ENCODE peak calls at places on chromosomes 12 and 14, in five cellular contexts. P is thyroid gland, B is ovary, D is MM.1S, N is heart right ventricle. A is an unnamed sample. For H3K4me1 and H3K9me3, the result is how much of the 10 kb centered on the place peaks cover.

GRCh38 chr12:10140001-10140400 is 10.0 kb upstream of the CLEC7A start:
- DNase-seq in P (no peak), B (peak), D (peak), N (no peak), A (no peak)

GRCh38 chr14:31080060-31080459 is 53.9 kb upstream of the STRN3 start:
- DNase-seq in P (no peak), B (no peak), D (no peak), N (no peak), A (no peak)

GRCh38 chr12:121990692-121991603 is 30.7 kb upstream of the BCL7A start:
- DNase-seq in P (no peak), B (no peak), D (no peak), N (no peak), A (no peak)

GRCh38 chr14:77004711-77005460 is 23.6 kb downstream of the IRF2BPL start:
- DNase-seq in P (no peak), B (no peak), D (no peak), N (no peak), A (no peak)

GRCh38 chr14:68921049-68921448 is 58.1 kb downstream of the ACTN1 start:
- DNase-seq in P (no peak), B (no peak), D (no peak), N (no peak), A (no peak)

GRCh38 chr14:75654127-75654732 is 6.4 kb downstream of the ERG28 start:
- DNase-seq in P (peak), B (peak), D (peak), N (peak), A (peak)

GRCh38 chr12:8698132-8698829 is 490 bp downstream of the RIMKLB start:
- DNase-seq in P (peak), B (peak), D (no peak), N (peak), A (peak)

GRCh38 chr12:116266631-116267349 is 10.7 kb downstream of the MED13L start:
- DNase-seq in P (no peak), B (no peak), D (no peak), N (no peak), A (no peak)

GRCh38 chr14:37709419-37710195 is 114.2 kb downstream of the TTC6 start:
- DNase-seq in P (no peak), B (no peak), D (no peak), N (no peak), A (no peak)

GRCh38 chr14:68823434-68824206 is 30.8 kb upstream of the ZFP36L1 start:
- DNase-seq in P (no peak), B (no peak), D (no peak), N (no peak), A (no peak)

GRCh38 chr14:99067141-99067920 is 204.7 kb downstream of the BCL11B start:
- DNase-seq in P (no peak), B (no peak), D (no peak), N (no peak), A (no peak)

GRCh38 chr14:36383674-36384421 is 63.4 kb upstream of the MBIP start:
- DNase-seq in P (peak), B (no peak), D (no peak), N (peak), A (no peak)

GRCh38 chr14:23727566-23728335 is 91.6 kb downstream of the DHRS2 start:
- DNase-seq in P (peak), B (no peak), D (peak), N (no peak), A (no peak)

GRCh38 chr14:94455928-94456327 is 3.3 kb upstream of the SERPINA11 start:
- DNase-seq in P (no peak), B (no peak), D (no peak), N (no peak), A (no peak)

GRCh38 chr12:26120561-26121274 is 4.1 kb downstream of the BHLHE41 start:
- DNase-seq in P (no peak), B (no peak), D (no peak), N (no peak), A (no peak)

GRCh38 chr12:26116829-26117228 is 8.0 kb downstream of the BHLHE41 start:
- DNase-seq in P (no peak), B (no peak), D (peak), N (no peak), A (no peak)

GRCh38 chr12:26119391-26119981 is 5.4 kb downstream of the BHLHE41 start:
- DNase-seq in P (no peak), B (no peak), D (peak), N (no peak), A (peak)

GRCh38 chr12:26117321-26117720 is 7.5 kb downstream of the BHLHE41 start:
- DNase-seq in P (no peak), B (no peak), D (peak), N (no peak), A (no peak)

DNA sequence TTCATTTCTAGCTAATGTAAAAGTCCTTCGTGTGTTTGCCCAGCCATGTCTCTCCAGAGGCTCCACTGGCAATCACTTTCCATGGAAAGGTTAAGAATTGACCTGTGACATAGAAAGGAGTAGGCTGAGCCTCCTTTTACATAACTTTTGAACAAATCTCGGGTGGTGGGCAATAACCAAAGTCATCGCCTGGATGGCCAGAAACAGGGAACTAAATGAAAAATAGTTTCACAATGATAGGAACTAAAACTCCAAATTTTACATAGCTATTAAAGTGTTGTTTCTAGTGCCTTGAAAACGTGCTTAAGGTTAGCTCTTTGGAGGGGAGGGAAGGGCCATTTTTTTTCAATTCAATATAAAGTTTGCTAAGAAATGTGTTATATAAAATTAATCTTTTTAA is 6.5 kb downstream of the BHLHE41 start:
- DNase-seq in P (no peak), B (no peak), D (peak), N (no peak), A (no peak)
- H3K4me1 ChIP-seq in P (under half), B (under half), D (under half), N (half or more), A (under half)

GRCh38 chr14:67137744-67138371 is 51.4 kb upstream of the GARIN2 start:
- DNase-seq in P (no peak), B (no peak), D (peak), N (no peak), A (no peak)
- TF ChIP-seq CTCF in P (peak), B (no peak), D (peak), N (peak), A (peak)

DNA sequence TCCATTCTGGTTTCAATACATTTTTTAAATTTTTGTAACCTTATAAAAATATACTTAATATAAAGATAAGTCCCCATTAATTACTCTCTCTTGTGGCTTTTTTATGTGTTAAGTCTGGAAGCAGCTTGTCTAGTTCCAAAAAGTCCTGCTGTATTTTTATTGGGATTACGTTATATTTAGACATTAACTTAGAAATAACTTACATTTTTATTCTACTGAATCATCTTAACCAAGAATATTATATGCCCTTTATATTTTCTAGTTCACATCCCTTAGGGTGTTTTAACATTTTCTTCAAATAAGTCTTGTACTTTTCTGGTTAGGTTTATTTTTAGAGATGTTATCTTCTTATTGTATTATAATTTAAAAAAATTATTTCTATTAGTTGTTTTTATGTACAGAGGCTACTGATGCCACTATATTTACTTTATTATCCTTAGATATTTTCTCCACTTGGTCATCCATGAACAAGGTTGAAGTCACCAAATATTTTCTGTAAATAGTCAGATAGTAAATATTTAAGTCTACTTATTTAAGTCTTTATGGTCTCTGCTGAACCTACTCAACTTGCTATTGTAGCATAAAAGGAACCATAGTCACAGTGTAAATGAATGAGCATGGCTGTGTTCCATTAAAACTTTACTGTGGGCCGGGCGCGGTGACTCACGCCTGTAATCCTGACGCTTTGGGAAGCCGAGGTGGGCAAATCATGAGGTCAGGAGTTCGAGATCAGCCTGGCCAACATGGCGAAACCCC is 132.4 kb upstream of the NEDD1 start:
- DNase-seq in P (no peak), B (no peak), D (no peak), N (no peak), A (no peak)
- H3K9me3 ChIP-seq in P (under half), B (under half), D (under half), N (under half), A (under half)

GRCh38 chr14:35140718-35141581 is 18.6 kb downstream of the PRORP start:
- DNase-seq in P (no peak), B (no peak), D (peak), N (no peak), A (no peak)

GRCh38 chr14:35134329-35135123 is 12.2 kb downstream of the PRORP start:
- DNase-seq in P (no peak), B (no peak), D (no peak), N (no peak), A (no peak)

GRCh38 chr14:35144029-35144428 is 21.7 kb downstream of the PRORP start:
- DNase-seq in P (no peak), B (no peak), D (no peak), N (no peak), A (no peak)

GRCh38 chr14:35133542-35134328 is 11.4 kb downstream of the PRORP start:
- DNase-seq in P (no peak), B (no peak), D (no peak), N (no peak), A (no peak)

GRCh38 chr14:35138585-35138984 is 16.2 kb downstream of the PRORP start:
- DNase-seq in P (no peak), B (no peak), D (no peak), N (no peak), A (no peak)
- H3K4me1 ChIP-seq in P (under half), B (under half), D (under half), N (under half), A (under half)

GRCh38 chr12:80707830-80708534 is 548 bp downstream of the MYF6 start:
- DNase-seq in P (no peak), B (no peak), D (no peak), N (no peak), A (no peak)

GRCh38 chr12:80711866-80712265 is 4.4 kb downstream of the MYF6 start:
- DNase-seq in P (no peak), B (no peak), D (no peak), N (no peak), A (no peak)

GRCh38 chr12:80710727-80711066 is 3.3 kb downstream of the MYF6 start:
- DNase-seq in P (no peak), B (no peak), D (no peak), N (no peak), A (no peak)

GRCh38 chr12:80708535-80709328 is 1.3 kb downstream of the MYF6 start:
- DNase-seq in P (no peak), B (no peak), D (no peak), N (no peak), A (no peak)

DNA sequence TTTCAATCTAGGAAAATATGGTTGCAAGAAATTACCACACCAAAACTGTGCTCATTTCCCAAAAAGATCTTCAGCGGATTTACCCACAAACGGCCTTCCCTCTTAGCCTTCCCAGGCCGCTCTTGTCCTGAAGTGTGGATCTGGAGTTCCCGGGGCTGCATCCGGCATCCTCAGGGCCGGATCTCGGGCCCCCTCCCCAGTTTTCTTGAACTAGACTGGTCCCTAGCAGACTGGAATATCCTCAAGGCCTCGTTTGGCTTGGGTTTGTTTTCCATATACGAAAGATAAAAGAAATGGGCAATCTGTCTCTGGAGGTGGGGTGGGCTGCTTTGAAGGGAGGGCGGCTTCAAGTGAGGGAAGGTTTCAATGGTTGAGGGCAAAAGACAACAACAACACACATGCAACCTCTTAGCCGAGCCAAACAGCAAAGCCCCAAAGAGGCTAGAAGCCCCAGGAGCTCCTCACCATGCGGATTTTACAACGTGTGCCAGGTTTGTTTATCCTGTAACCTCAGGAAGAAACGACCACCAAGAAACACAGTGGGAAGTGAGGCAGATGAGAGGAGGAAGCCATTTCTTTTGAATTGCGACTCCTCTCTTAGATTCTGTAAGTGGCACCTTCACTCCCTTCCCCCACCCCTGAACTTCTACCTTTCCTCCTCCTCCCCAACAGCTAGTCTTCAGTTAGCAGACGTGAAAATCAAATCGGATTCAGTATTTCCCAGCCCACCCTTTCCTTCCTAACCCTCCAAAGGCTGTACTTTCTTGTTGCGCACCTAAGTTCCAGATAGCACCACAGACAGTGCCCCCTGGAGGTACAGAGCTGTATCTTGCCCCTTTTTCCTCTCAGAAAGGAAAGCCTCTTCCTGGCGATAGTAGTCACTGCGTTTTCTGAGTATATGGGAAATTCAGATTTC is 2.6 kb downstream of the MYF6 start:
- DNase-seq in P (no peak), B (no peak), D (no peak), N (no peak), A (no peak)
- TF ChIP-seq CTCF in P (no peak), B (no peak), D (peak), N (no peak), A (no peak)

DNA sequence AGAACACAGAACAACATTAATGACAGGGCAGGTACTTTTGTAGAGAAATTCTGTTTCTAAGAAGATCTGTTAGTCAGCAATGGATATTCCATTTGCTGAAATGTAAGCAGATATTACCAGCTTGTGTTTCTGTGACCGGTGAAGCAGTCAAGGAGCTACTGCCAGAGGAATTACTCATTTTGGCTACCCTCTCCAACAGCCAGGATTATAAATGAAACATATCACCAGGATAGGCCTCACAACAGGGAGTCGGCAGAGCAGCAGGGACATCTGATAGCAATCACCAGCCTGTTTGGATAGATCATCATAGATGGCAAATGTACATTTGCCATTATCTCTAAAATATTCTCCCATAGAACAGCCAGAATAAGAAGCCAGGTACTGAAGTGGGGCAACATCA is 440.7 kb downstream of the KCNH5 start:
- DNase-seq in P (no peak), B (no peak), D (no peak), N (no peak), A (no peak)
- H3K9me3 ChIP-seq in P (under half), B (under half), D (under half), N (under half), A (under half)

GRCh38 chr14:95460647-95461478 is 55.6 kb downstream of the SYNE3 start:
- DNase-seq in P (no peak), B (peak), D (no peak), N (no peak), A (peak)

GRCh38 chr14:95456281-95456680 is 60.2 kb downstream of the SYNE3 start:
- DNase-seq in P (no peak), B (no peak), D (no peak), N (no peak), A (no peak)

GRCh38 chr14:95462491-95462890 is 54.0 kb downstream of the SYNE3 start:
- DNase-seq in P (no peak), B (no peak), D (peak), N (no peak), A (no peak)

GRCh38 chr14:95455246-95455645 is 61.2 kb downstream of the SYNE3 start:
- DNase-seq in P (no peak), B (no peak), D (no peak), N (no peak), A (no peak)

DNA sequence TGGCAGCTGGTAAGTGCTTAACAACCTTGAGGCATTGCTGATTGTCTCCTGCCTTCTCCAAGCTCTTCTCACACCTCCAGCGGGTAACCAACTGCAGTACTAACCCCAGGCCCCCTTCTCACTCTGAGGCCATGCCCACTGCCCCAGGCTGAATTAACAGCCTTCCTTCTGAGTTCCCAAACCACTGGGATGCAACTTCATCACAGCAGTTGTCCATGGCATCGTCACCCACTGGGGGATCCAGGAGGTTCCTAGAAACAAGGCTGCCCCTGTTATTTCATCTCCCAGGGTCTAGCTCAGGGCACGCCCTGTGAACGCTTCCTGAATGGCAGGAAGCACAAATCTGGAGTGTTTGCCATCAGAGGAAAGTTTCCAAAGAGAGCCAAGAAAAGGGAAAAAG is 58.0 kb downstream of the SYNE3 start:
- DNase-seq in P (no peak), B (no peak), D (no peak), N (no peak), A (no peak)
- H3K4me1 ChIP-seq in P (under half), B (under half), D (under half), N (under half), A (under half)

GRCh38 chr12:3882896-3883564 is 9.8 kb upstream of the PARP11 start:
- DNase-seq in P (no peak), B (no peak), D (peak), N (no peak), A (no peak)
- TF ChIP-seq CTCF in P (no peak), B (no peak), D (peak), N (no peak), A (peak)

A was measured in uterus.